ENCODE peak calls at places on chromosome 20, in eight cellular contexts. Z is neuronal stem cell, O is lung, F is heart right ventricle, X is RWPE1, V is pancreas, H is tibial artery, E is fibroblast of lung. A is an unnamed sample.

GRCh38 chr20:18504479-18505060 is 3.2 kb upstream of the SEC23B start:
- DNase-seq in Z (no peak), O (peak), F (peak), X (no peak), V (peak), H (no peak), E (peak), A (peak)

GRCh38 chr20:41436679-41437078 is 70.1 kb upstream of the EMILIN3 start:
- DNase-seq in Z (no peak), O (no peak), F (no peak), X (no peak), V (no peak), H (no peak), E (peak), A (no peak)

GRCh38 chr20:2402271-2402980 is 21.7 kb downstream of the TGM6 start:
- DNase-seq in Z (no peak), O (no peak), F (no peak), X (peak), V (no peak), H (no peak), E (peak), A (no peak)

GRCh38 chr20:8583209-8584106 is 451.4 kb downstream of the PLCB1 start:
- DNase-seq in Z (no peak), O (no peak), F (no peak), X (no peak), V (no peak), H (no peak), E (peak), A (no peak)

GRCh38 chr20:45410887-45411286 is 2.8 kb downstream of the DBNDD2 start:
- DNase-seq in Z (no peak), O (no peak), F (peak), X (no peak), V (no peak), H (no peak), E (no peak), A (no peak)

GRCh38 chr20:58549681-58550542 is 34.7 kb upstream of the APCDD1L start:
- DNase-seq in Z (no peak), O (no peak), F (no peak), X (no peak), V (no peak), H (no peak), E (no peak), A (peak)

GRCh38 chr20:19073584-19074198 is 138.8 kb upstream of the SLC24A3 start:
- DNase-seq in Z (peak), O (no peak), F (no peak), X (no peak), V (no peak), H (no peak), E (no peak), A (no peak)

GRCh38 chr20:39269031-39269461 is 306.9 kb downstream of the DHX35 start:
- DNase-seq in Z (peak), O (no peak), F (peak), X (peak), V (peak), H (peak), E (peak), A (no peak)

GRCh38 chr20:57760698-57761412 is 51.0 kb upstream of the PMEPA1 start:
- DNase-seq in Z (no peak), O (no peak), F (no peak), X (no peak), V (no peak), H (peak), E (no peak), A (no peak)

GRCh38 chr20:33773412-33774089 is 37.6 kb upstream of the CHMP4B start:
- DNase-seq in Z (no peak), O (no peak), F (no peak), X (no peak), V (no peak), H (no peak), E (no peak), A (no peak)

GRCh38 chr20:33653218-33653899 is 8.8 kb upstream of the C20orf144 start:
- DNase-seq in Z (peak), O (no peak), F (peak), X (peak), V (peak), H (no peak), E (peak), A (no peak)

GRCh38 chr20:12965212-12965879 is 43.4 kb upstream of the SPTLC3 start:
- DNase-seq in Z (no peak), O (no peak), F (no peak), X (no peak), V (no peak), H (no peak), E (no peak), A (no peak)

GRCh38 chr20:1393507-1393882 is 641 bp upstream of the FKBP1A start:
- DNase-seq in Z (no peak), O (peak), F (no peak), X (no peak), V (no peak), H (no peak), E (no peak), A (no peak)

GRCh38 chr20:1397710-1398109 is 4.9 kb upstream of the FKBP1A start:
- DNase-seq in Z (no peak), O (no peak), F (no peak), X (no peak), V (no peak), H (no peak), E (no peak), A (no peak)

GRCh38 chr20:1396264-1396663 is 3.4 kb upstream of the FKBP1A start:
- DNase-seq in Z (no peak), O (no peak), F (no peak), X (no peak), V (no peak), H (no peak), E (no peak), A (no peak)

GRCh38 chr20:1392693-1393506 is at the start of gene FKBP1A:
- DNase-seq in Z (peak), O (peak), F (peak), X (peak), V (peak), H (peak), E (peak), A (peak)

DNA sequence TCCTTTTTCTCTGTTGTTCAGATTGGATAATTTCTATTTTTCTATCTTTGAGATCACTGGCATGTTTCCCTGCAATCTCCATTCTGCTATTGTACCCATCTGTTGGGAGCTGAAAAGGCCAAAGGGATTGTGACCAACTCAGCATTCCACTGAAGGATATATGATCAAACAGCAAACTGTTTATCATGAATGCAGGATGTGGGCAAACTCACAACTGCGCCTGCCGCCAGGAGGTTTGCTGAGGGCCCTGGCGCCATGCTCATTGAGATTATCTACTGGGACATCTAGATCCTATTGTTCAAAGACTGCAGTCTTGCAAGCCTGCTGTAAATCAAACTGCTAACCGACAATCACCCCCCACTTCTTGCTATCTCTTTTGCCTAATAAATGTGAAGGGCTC is 3.8 kb upstream of the FKBP1A start:
- DNase-seq in Z (no peak), O (no peak), F (no peak), X (no peak), V (no peak), H (no peak), E (no peak), A (no peak)
- H3K27ac ChIP-seq in Z (no peak), O (peak), F (no peak), X (no peak), V (no peak), H (no peak), E (no peak), A (no peak)

DNA sequence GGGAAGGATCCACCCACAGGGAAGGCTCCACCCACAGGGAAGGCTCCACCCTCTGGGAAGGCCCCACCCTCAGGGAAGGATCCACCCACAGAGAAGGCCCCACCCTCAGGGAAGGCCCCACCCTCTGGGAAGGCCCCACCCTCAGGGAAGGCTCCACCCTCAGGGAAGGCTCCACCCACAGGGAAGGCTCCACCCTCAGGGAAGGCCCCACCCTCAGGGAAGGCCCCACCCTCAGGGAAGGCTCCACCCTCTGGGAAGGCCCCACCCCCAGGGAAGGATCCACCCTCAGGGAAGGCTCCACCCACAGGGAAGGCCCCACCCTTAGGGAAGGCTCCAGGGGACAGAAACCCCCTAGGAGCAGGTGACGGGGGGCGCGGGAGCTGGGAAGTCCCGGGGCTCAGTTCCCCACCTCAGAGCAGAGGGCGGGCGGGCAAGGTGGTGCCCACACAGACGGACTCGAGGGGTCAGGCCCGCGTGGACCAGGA is 39.8 kb downstream of the KCNQ2 start:
- DNase-seq in Z (no peak), O (no peak), F (no peak), X (no peak), V (no peak), H (no peak), E (no peak), A (no peak)
- H3K27ac ChIP-seq in Z (no peak), O (no peak), F (no peak), X (peak), V (no peak), H (no peak), E (no peak), A (no peak)

GRCh38 chr20:25039697-25040437 is 18.1 kb downstream of the ACSS1 start:
- DNase-seq in Z (no peak), O (peak), F (peak), X (no peak), V (peak), H (peak), E (peak), A (peak)
- H3K27ac ChIP-seq in Z (no peak), O (peak), F (peak), X (peak), V (peak), H (peak), E (no peak), A (peak)

DNA sequence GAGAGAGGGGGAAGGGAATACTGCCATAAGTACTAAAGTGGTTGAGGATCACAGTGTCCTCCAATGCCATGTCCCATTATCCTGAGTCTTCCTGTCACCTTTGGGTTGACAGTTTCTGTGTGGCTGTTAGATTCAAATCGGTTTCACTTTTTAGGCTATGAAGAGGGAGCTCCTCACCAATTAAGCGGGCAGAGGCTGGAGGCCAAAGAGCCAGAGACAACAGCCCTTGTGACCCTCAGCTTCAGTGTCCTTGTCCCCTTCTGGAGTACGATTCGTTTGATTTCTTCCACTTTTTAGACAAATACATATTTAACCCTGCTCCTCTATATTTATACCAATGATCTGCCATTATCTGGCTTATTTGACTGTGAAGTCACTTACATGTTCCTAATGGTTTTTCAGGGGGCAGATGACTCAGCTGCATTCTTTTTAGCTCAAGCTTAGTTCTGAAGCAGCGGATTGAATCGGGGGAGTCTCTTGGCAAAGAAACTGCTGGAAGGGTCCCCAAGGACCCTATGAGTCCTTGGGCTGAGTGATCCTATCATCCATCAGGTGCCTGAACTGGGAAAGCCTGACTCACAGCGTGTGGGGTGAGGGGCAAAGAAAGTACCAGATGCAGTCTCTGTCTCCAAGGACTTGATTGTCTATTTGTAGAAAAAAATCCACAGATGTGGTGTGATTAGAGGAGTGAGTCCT is 18.2 kb downstream of the FERMT1 start:
- DNase-seq in Z (no peak), O (no peak), F (no peak), X (no peak), V (no peak), H (no peak), E (peak), A (no peak)
- H3K27ac ChIP-seq in Z (no peak), O (no peak), F (no peak), X (no peak), V (no peak), H (no peak), E (no peak), A (no peak)

GRCh38 chr20:38111366-38112232 is 53.5 kb downstream of the TGM2 start:
- DNase-seq in Z (no peak), O (no peak), F (peak), X (no peak), V (no peak), H (no peak), E (no peak), A (no peak)
- H3K27ac ChIP-seq in Z (no peak), O (no peak), F (peak), X (no peak), V (no peak), H (peak), E (no peak), A (no peak)

GRCh38 chr20:62876826-62877728 is 15.5 kb upstream of the TCFL5 start:
- DNase-seq in Z (no peak), O (peak), F (peak), X (no peak), V (peak), H (peak), E (no peak), A (peak)
- H3K27ac ChIP-seq in Z (peak), O (peak), F (peak), X (peak), V (no peak), H (peak), E (peak), A (peak)

GRCh38 chr20:10857362-10858070 is 183.7 kb upstream of the JAG1 start:
- DNase-seq in Z (no peak), O (no peak), F (peak), X (peak), V (no peak), H (peak), E (peak), A (no peak)
- H3K27ac ChIP-seq in Z (no peak), O (no peak), F (peak), X (peak), V (peak), H (no peak), E (no peak), A (peak)

GRCh38 chr20:31689141-31689540 is 33.5 kb downstream of the BCL2L1 start:
- DNase-seq in Z (no peak), O (no peak), F (no peak), X (no peak), V (no peak), H (no peak), E (no peak), A (no peak)
- H3K27ac ChIP-seq in Z (no peak), O (no peak), F (no peak), X (no peak), V (no peak), H (no peak), E (no peak), A (no peak)